ENCODE peak calls at places on chromosomes 4 and X, in eight cellular contexts. K is kidney, O is fibroblast of mammary gland, Y is H1, M is foreskin fibroblast, Z is cardiac fibroblast, N is Peyer's patch, J is fibroblast of lung. C is an unnamed sample.

GRCh38 chr4:86846921-86847320 is 2.3 kb downstream of the SLC10A6 start:
- DNase-seq in O (peak; percentile 57), J (peak; percentile 40), M (peak; percentile 75), Z (peak; percentile 8), K (no peak), Y (no peak), N (no peak), C (peak; percentile 86)

GRCh38 chr4:180811556-180811955 is 1431.6 kb upstream of the TENM3 start:
- DNase-seq in J (peak; percentile 53), M (no peak), Z (no peak), O (no peak), Y (no peak), N (no peak), K (no peak), C (no peak)

GRCh38 chr4:137909910-137910309 is 332.2 kb downstream of the SLC7A11 start:
- DNase-seq in M (no peak), N (no peak), Z (peak; percentile 13), K (no peak), J (no peak), Y (no peak), O (no peak), C (no peak)

GRCh38 chrX:117002981-117003380 is 540.2 kb upstream of the CT83 start:
- DNase-seq in O (no peak), N (no peak), J (no peak), K (no peak), Z (no peak), M (no peak), Y (no peak), C (no peak)

GRCh38 chrX:40061871-40062524 is 35.8 kb downstream of the BCOR start:
- DNase-seq in Z (no peak), K (no peak), J (no peak), N (no peak), O (no peak), Y (no peak), M (no peak), C (no peak)

GRCh38 chr4:184192933-184193332 is 24.7 kb downstream of the ENPP6 start:
- DNase-seq in O (no peak), J (no peak), Z (no peak), K (no peak), M (no peak), Y (no peak), N (no peak), C (no peak)

GRCh38 chr4:98618670-98619069 is 39.7 kb downstream of the TSPAN5 start:
- DNase-seq in Y (no peak), N (no peak), O (no peak), Z (no peak), J (no peak), M (no peak), K (no peak), C (no peak)

GRCh38 chr4:53361451-53361850 is 4.4 kb downstream of the SCFD2 start:
- DNase-seq in N (no peak), Z (peak; percentile 27), J (peak; percentile 58), Y (no peak), M (peak; percentile 69), K (no peak), O (peak; percentile 28), C (peak; percentile 13)

GRCh38 chr4:163217505-163217904 is 50.8 kb upstream of the NAF1 start:
- DNase-seq in O (no peak), Y (no peak), M (no peak), J (no peak), K (no peak), Z (no peak), N (no peak), C (no peak)

GRCh38 chr4:21946858-21947257 is 1.7 kb downstream of the KCNIP4 start:
- DNase-seq in O (no peak), M (no peak), J (no peak), K (no peak), Y (no peak), N (no peak), Z (no peak), C (no peak)

GRCh38 chrX:111168314-111168713 is 72.3 kb downstream of the PAK3 start:
- DNase-seq in J (peak; percentile 10), M (no peak), Z (peak; percentile 1), O (peak; percentile 53), Y (no peak), K (no peak), N (no peak), C (no peak)

GRCh38 chr4:3420606-3420955 is 21.2 kb upstream of the HGFAC start:
- DNase-seq in O (no peak), Z (no peak), K (peak; percentile 48), N (peak; percentile 25), J (no peak), Y (no peak), M (no peak), C (no peak)

GRCh38 chrX:26557691-26558321 is 341.8 kb downstream of the MAGEB5 start:
- DNase-seq in N (no peak), K (peak; percentile 66), O (no peak), J (no peak), Y (no peak), Z (no peak), M (no peak), C (no peak)

GRCh38 chr4:69830529-69831269 is 29.2 kb downstream of the SULT1E1 start:
- DNase-seq in N (peak; percentile 61), J (peak; percentile 27), Z (peak; percentile 49), O (peak; percentile 84), Y (no peak), K (no peak), M (peak; percentile 82), C (no peak)

GRCh38 chr4:168796362-168797106 is 213.5 kb downstream of the CBR4 start:
- DNase-seq in J (peak; percentile 95), Z (peak; percentile 64), M (peak; percentile 71), K (no peak), Y (no peak), N (peak; percentile 61), O (peak; percentile 85), C (no peak)

DNA sequence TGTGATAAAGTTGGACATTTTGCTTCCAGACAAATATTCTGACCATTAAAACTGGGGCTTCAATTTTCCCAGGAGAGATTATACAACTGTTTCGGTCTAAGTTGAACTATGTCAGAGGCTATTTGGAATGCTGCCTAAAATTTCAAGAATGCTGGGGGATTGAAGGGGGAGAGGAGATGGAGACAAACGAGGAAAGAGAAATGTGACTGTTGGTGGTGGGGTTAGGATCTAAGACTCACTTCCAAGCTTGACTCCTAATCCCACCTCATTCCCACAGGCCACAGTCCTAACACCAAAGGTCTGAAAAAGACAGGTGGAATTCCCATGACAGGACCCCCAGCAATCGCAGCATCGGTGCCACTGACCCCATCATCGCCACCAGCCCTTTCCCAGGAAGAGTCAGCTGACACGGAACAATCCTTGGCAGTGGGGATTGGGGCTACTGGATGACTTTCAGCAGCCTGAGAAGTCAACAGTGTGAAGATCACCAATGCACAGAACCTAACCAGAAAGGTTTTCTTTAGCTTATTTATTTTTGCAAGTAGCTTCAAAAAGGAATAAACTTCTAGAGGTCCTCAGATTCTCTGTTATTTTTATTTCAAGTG is 74.0 kb upstream of the PRSS48 start:
- DNase-seq in K (no peak), Y (no peak), O (peak; percentile 34), N (no peak), J (peak; percentile 65), M (no peak), Z (peak; percentile 84), C (no peak)
- H3K4me3 ChIP-seq in K (no peak overlapping the region), Y (no peak overlapping the region), O (no peak overlapping the region), N (no peak overlapping the region), J (no peak overlapping the region), M (no peak overlapping the region), Z (no peak overlapping the region), C (no peak overlapping the region)

DNA sequence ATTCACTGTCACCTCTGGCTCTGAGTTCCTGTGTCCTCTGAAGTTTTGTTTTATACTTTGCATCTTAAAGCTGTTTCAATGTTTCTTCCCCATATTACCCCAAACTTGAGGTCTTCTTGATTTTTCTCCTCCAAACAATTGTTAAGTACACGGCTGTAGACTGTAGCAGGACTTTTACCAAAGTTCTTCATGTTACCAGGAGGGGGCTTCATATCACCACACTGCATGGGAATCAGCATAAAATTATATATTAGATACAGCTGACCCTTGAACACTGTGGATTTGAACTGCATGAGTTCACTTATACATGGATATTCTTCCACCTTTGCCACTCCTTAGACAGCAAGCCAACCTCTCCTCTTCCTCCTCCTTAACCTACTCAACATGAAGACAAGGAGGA is 56.6 kb downstream of the SPATA18 start:
- DNase-seq in N (no peak), O (peak; percentile 25), K (no peak), Y (no peak), J (no peak), M (peak; percentile 17), Z (no peak), C (no peak)
- TF ChIP-seq CTCF in N (no peak), O (peak; percentile 33), K (no peak), Y (no peak), J (peak; percentile 14), M (no peak), Z (peak; percentile 11), C (peak; percentile 13)

DNA sequence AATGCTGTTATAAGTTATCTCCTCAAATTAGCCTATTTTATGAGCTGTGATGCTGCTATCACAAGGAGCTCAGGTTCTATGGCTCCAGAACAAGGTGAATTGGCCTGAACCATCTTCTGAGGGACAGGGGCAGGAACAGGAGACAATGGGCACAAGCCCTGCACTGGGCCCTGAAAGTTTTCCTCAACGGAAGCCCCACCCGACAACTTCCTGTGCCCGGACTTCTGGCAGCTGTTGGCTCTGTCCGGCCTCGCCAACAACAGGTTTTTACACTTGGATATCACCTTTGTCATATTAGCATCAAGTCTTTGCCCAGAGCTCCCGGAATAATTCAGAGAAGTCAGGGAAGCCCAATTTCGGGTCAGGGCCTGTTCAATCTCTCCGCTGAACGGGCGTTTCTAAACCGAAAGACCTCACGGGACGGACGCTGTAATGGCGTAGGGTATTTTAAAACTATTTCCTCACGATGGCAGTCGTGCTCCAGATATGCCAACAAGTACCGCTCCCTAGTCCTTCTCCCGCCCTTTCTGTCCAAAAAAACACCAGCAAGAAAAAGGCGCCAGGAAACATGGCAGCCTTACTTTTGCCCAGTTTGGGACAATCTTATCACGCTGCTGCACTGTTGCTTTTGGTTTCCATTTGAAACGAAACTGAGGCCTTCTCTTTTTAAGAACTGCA is 201.0 kb upstream of the STK26 start:
- DNase-seq in O (peak; percentile 80), K (peak; percentile 76), J (peak; percentile 66), N (no peak), Y (no peak), Z (no peak), M (no peak), C (peak; percentile 69)
- H3K4me3 ChIP-seq in O (peak overlapping the region; percentile 54), K (no peak overlapping the region), J (no peak overlapping the region), N (peak overlapping the region; percentile 40), Y (no peak overlapping the region), Z (no peak overlapping the region), M (no peak overlapping the region), C (peak overlapping the region; percentile 35)

GRCh38 chr4:58510652-58511051 is 1400.5 kb upstream of the IGFBP7 start:
- DNase-seq in Y (no peak), N (no peak), M (no peak), J (no peak), K (no peak), O (no peak), Z (no peak), C (no peak)

GRCh38 chr4:58515206-58515605 is 1405.0 kb upstream of the IGFBP7 start:
- DNase-seq in O (no peak), N (no peak), Z (no peak), M (no peak), K (no peak), Y (no peak), J (no peak), C (no peak)

DNA sequence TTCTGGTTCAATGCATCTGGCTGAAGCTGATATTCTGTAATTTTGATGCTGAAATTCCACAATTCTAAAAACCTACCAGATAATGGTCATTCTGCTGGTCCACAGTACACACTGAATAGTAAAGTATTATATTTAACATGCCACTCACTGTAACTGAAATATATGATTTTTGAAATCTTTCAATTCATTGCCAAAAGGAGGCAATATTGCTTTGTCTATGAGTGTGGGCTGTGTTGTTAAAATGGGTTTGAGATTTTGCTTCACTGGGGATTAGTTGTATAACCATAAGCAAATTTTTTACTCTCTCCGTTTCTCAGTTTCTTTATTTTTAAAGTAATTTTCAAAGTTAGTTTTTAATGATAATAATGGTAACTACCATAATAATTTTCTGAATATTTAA is 1404.1 kb upstream of the IGFBP7 start:
- DNase-seq in O (no peak), N (no peak), J (no peak), M (no peak), K (no peak), Z (no peak), Y (no peak), C (no peak)
- TF ChIP-seq CTCF in O (no peak), N (no peak), J (no peak), M (no peak), K (no peak), Z (no peak), Y (no peak), C (no peak)

C was measured in AG09309.